ENCODE peak calls at places on chromosomes 7 and 10, in nine cellular contexts. J is brain microvascular endothelial cell, N is A549, Z is dermis microvascular lymphatic vessel endothelial cell, V is GM20000, H is hypothalamus, D is anterior cingulate cortex, U is RPMI8226, P is fibroblast of pulmonary artery. Y is an unnamed sample.

GRCh38 chr10:60883187-60883586 is 60.8 kb downstream of the RHOBTB1 start:
- DNase-seq in J (peak), N (peak), Z (peak), V (peak), H (no peak), D (no peak), U (peak), P (peak), Y (peak)

GRCh38 chr7:30469303-30469702 is 9.3 kb downstream of the NOD1 start:
- DNase-seq in J (peak), N (peak), Z (peak), V (no peak), H (peak), D (no peak), U (no peak), P (peak), Y (peak)

GRCh38 chr10:101450277-101451080 is 96.5 kb downstream of the BTRC start:
- DNase-seq in J (no peak), N (no peak), Z (no peak), V (no peak), H (no peak), D (no peak), U (no peak), P (no peak), Y (no peak)

GRCh38 chr7:132450706-132451105 is 125.6 kb downstream of the PLXNA4 start:
- DNase-seq in J (no peak), N (no peak), Z (no peak), V (no peak), H (no peak), D (no peak), U (no peak), P (no peak), Y (no peak)

GRCh38 chr10:114806572-114807391 is 14.8 kb upstream of the FHIP2A start:
- DNase-seq in J (no peak), N (no peak), Z (no peak), V (no peak), H (no peak), D (no peak), U (no peak), P (no peak), Y (no peak)

GRCh38 chr10:62250594-62251198 is 17.9 kb downstream of the RTKN2 start:
- DNase-seq in J (peak), N (no peak), Z (peak), V (no peak), H (no peak), D (no peak), U (no peak), P (peak), Y (peak)

GRCh38 chr7:158029431-158029938 is 558.1 kb downstream of the PTPRN2 start:
- DNase-seq in J (no peak), N (no peak), Z (no peak), V (no peak), H (no peak), D (no peak), U (no peak), P (no peak), Y (no peak)

GRCh38 chr7:43311694-43312093 is 199.2 kb downstream of the HECW1 start:
- DNase-seq in J (no peak), N (no peak), Z (no peak), V (no peak), H (no peak), D (no peak), U (no peak), P (no peak), Y (no peak)

GRCh38 chr7:97418312-97418711 is 300.8 kb downstream of the SDHAF3 start:
- DNase-seq in J (no peak), N (no peak), Z (no peak), V (no peak), H (no peak), D (no peak), U (no peak), P (no peak), Y (no peak)

GRCh38 chr7:84455788-84456187 is 261.2 kb upstream of the SEMA3A start:
- DNase-seq in J (no peak), N (no peak), Z (peak), V (no peak), H (no peak), D (no peak), U (peak), P (peak), Y (peak)

GRCh38 chr10:110868981-110869380 is 2.7 kb upstream of the PDCD4 start:
- DNase-seq in J (no peak), N (no peak), Z (no peak), V (no peak), H (no peak), D (no peak), U (no peak), P (no peak), Y (no peak)

GRCh38 chr7:120043250-120043649 is 229.7 kb upstream of the KCND2 start:
- DNase-seq in J (no peak), N (no peak), Z (no peak), V (no peak), H (no peak), D (no peak), U (no peak), P (no peak), Y (no peak)

GRCh38 chr7:142855756-142856564 is 1.1 kb downstream of the EPHB6 start:
- DNase-seq in J (no peak), N (no peak), Z (no peak), V (no peak), H (peak), D (no peak), U (no peak), P (peak), Y (no peak)

GRCh38 chr7:85261341-85261740 is 74.5 kb upstream of the SEMA3D start:
- DNase-seq in J (peak), N (no peak), Z (no peak), V (no peak), H (no peak), D (no peak), U (no peak), P (peak), Y (no peak)

GRCh38 chr10:70647086-70647485 is 25.2 kb upstream of the ADAMTS14 start:
- DNase-seq in J (no peak), N (no peak), Z (no peak), V (no peak), H (no peak), D (no peak), U (no peak), P (no peak), Y (no peak)

GRCh38 chr10:43610636-43611035 is 4.4 kb downstream of the ZNF485 start:
- DNase-seq in J (peak), N (no peak), Z (no peak), V (no peak), H (no peak), D (no peak), U (no peak), P (peak), Y (no peak)